ENCODE peak calls at places on chromosomes 3 and 15, in five cellular contexts. One of them, this sample, is unnamed. For H3K36me3 and H3K4me1, the result is how much of the 10 kb centered on the place peaks cover.

GRCh38 chr15:89167267-89168176 is 53.9 kb downstream of the RLBP1 start:
- DNase-seq in CD8-positive, alpha-beta memory T cell: no peak
- DNase-seq in CD8-positive, alpha-beta T cell: no peak
- DNase-seq in kidney: no peak
- DNase-seq in HepG2: peak
- DNase-seq in this sample: no peak

GRCh38 chr3:133574260-133574881 is 885 bp downstream of the CDV3 start:
- DNase-seq in CD8-positive, alpha-beta memory T cell: peak
- DNase-seq in CD8-positive, alpha-beta T cell: peak
- DNase-seq in kidney: peak
- DNase-seq in HepG2: peak
- DNase-seq in this sample: peak

GRCh38 chr3:190197346-190197763 is 76.7 kb upstream of the P3H2 start:
- DNase-seq in CD8-positive, alpha-beta memory T cell: no peak
- DNase-seq in CD8-positive, alpha-beta T cell: no peak
- DNase-seq in kidney: no peak
- DNase-seq in HepG2: no peak
- DNase-seq in this sample: no peak

GRCh38 chr3:31695280-31696008 is 162.7 kb downstream of the STT3B start:
- DNase-seq in CD8-positive, alpha-beta memory T cell: no peak
- DNase-seq in CD8-positive, alpha-beta T cell: no peak
- DNase-seq in kidney: no peak
- DNase-seq in HepG2: no peak
- DNase-seq in this sample: no peak

GRCh38 chr15:79914728-79915127 is 17.9 kb upstream of the MTHFS start:
- DNase-seq in CD8-positive, alpha-beta memory T cell: no peak
- DNase-seq in CD8-positive, alpha-beta T cell: no peak
- DNase-seq in kidney: no peak
- DNase-seq in HepG2: no peak
- DNase-seq in this sample: no peak

GRCh38 chr3:186614597-186615483 is 2.0 kb downstream of the AHSG start:
- DNase-seq in CD8-positive, alpha-beta memory T cell: peak
- DNase-seq in CD8-positive, alpha-beta T cell: peak
- DNase-seq in kidney: no peak
- DNase-seq in HepG2: peak
- DNase-seq in this sample: peak

GRCh38 chr3:141644931-141645330 is 93.2 kb upstream of the RNF7 start:
- DNase-seq in CD8-positive, alpha-beta memory T cell: peak
- DNase-seq in CD8-positive, alpha-beta T cell: peak
- DNase-seq in kidney: peak
- DNase-seq in HepG2: peak
- DNase-seq in this sample: peak

GRCh38 chr15:55823699-55824098 is 80.7 kb upstream of the PRTG start:
- DNase-seq in CD8-positive, alpha-beta memory T cell: no peak
- DNase-seq in CD8-positive, alpha-beta T cell: no peak
- DNase-seq in kidney: no peak
- DNase-seq in HepG2: no peak
- DNase-seq in this sample: no peak

GRCh38 chr3:145798691-145799550 is 362.1 kb downstream of the PLOD2 start:
- DNase-seq in CD8-positive, alpha-beta memory T cell: no peak
- DNase-seq in CD8-positive, alpha-beta T cell: no peak
- DNase-seq in kidney: no peak
- DNase-seq in HepG2: no peak
- DNase-seq in this sample: no peak

GRCh38 chr3:84959470-84960380 is 936 bp downstream of the CADM2 start:
- DNase-seq in CD8-positive, alpha-beta memory T cell: no peak
- DNase-seq in CD8-positive, alpha-beta T cell: no peak
- DNase-seq in kidney: no peak
- DNase-seq in HepG2: no peak
- DNase-seq in this sample: no peak

DNA sequence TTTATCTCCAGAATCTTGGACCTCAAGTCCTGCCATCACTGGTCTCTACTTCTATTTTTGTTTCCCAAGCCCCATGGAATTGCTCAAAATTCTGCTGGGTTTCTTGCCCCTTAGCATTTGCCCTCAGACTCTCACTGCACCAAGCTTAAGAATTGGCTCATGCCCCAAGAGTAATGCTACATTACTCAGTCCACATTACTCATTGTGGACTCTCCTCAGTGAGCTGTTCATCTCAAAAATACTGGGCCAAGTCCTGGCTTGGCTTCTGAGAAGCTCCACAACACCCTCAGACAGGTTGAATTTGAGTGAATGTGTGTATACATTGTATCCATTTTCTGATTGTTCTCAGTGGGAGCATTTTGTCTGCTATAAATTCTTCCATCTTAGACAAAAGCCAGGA is 364.4 kb upstream of the ARHGEF26 start:
- DNase-seq in CD8-positive, alpha-beta memory T cell: no peak
- DNase-seq in CD8-positive, alpha-beta T cell: no peak
- DNase-seq in kidney: no peak
- DNase-seq in HepG2: no peak
- DNase-seq in this sample: no peak
- H3K36me3 ChIP-seq in CD8-positive, alpha-beta memory T cell: under half
- H3K36me3 ChIP-seq in CD8-positive, alpha-beta T cell: under half
- H3K36me3 ChIP-seq in kidney: under half
- H3K36me3 ChIP-seq in HepG2: under half
- H3K36me3 ChIP-seq in this sample: under half

GRCh38 chr15:92903956-92904831 is 4.1 kb downstream of the CHD2 start:
- DNase-seq in CD8-positive, alpha-beta memory T cell: peak
- DNase-seq in CD8-positive, alpha-beta T cell: peak
- DNase-seq in kidney: peak
- DNase-seq in HepG2: peak
- DNase-seq in this sample: peak
- H3K4me1 ChIP-seq in CD8-positive, alpha-beta memory T cell: half or more
- H3K4me1 ChIP-seq in CD8-positive, alpha-beta T cell: half or more
- H3K4me1 ChIP-seq in kidney: under half
- H3K4me1 ChIP-seq in HepG2: under half
- H3K4me1 ChIP-seq in this sample: under half

DNA sequence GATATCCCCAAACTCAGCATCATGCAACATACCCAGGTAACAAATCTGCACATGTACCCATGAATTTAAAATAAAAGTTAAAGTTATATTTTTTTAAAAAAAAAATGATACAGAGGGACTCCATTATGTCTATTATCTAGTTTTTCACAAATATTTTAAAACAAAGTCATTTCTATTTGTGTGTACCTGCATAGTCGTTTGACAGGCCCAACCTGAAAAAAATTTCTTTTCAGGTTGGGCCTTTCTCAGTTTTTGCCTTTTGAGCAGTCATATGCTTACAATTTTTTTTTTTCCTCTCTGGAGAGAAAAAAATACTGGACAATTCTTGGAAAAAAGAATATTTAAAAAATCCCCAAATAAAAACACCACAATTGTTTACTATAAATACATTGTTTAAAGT is 459.5 kb downstream of the FOXP1 start:
- DNase-seq in CD8-positive, alpha-beta memory T cell: no peak
- DNase-seq in CD8-positive, alpha-beta T cell: no peak
- DNase-seq in kidney: no peak
- DNase-seq in HepG2: no peak
- DNase-seq in this sample: no peak
- H3K27ac ChIP-seq in CD8-positive, alpha-beta memory T cell: no peak
- H3K27ac ChIP-seq in CD8-positive, alpha-beta T cell: no peak
- H3K27ac ChIP-seq in kidney: no peak
- H3K27ac ChIP-seq in HepG2: no peak
- H3K27ac ChIP-seq in this sample: no peak

DNA sequence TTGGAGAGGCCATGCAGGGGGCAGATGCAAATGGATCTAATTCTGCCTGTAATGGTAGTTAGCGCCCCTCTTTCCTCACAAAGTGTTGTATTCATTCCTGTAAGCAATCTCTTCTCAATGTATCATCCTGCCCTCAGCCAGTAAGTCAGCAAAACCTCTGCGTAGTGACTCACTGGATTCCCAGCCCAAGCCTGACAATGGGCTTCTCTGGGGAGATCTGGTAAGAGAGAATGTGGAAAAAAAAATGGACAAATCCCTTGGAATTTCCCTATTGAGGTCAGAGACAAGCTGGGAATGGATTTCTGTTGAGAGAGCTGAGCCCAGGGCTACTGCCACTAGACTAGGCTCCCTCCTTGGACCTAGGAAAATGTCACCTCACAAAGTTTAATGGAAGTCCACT is 25.4 kb downstream of the ADPGK start:
- DNase-seq in CD8-positive, alpha-beta memory T cell: no peak
- DNase-seq in CD8-positive, alpha-beta T cell: no peak
- DNase-seq in kidney: no peak
- DNase-seq in HepG2: no peak
- DNase-seq in this sample: no peak
- H3K36me3 ChIP-seq in CD8-positive, alpha-beta memory T cell: under half
- H3K36me3 ChIP-seq in CD8-positive, alpha-beta T cell: under half
- H3K36me3 ChIP-seq in kidney: under half
- H3K36me3 ChIP-seq in HepG2: under half
- H3K36me3 ChIP-seq in this sample: under half

DNA sequence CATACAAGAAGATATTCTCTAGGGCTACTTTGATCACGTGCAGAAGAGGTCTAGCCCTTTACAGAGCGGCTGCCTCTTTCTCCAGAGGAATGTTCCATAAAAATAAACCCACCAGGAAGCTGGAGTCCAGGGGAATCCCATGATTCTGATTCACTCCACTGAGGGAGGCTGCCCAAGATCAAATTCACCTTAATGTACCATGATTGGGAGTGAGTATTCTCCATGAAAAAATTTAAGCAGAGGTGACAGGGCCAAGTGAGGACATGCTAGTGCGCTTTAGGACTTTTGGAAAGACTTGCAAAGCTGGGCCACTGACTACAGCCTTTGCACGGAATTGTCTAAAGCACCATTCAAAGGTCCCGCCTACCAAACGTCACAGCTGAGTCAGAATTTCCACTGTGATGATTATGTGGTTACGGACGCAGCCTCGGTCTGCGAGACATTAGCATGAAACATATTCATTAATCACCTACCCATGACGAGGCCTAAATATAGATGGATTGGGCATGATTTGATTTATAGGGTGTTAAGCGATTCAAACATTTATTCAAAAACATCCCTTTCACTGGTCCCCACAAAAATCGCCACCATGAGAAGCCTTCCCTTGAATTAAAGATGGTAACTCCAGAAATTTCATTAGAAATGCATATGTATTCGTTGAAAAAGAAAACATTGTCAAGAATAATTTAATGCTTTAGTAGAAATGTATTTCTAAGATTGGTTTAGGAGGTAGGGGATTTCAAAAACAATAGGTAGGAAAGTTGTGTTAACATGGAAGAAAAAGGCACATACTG is 152.6 kb downstream of the GREM1 start:
- DNase-seq in CD8-positive, alpha-beta memory T cell: no peak
- DNase-seq in CD8-positive, alpha-beta T cell: no peak
- DNase-seq in kidney: no peak
- DNase-seq in HepG2: no peak
- DNase-seq in this sample: no peak
- H3K4me1 ChIP-seq in CD8-positive, alpha-beta memory T cell: under half
- H3K4me1 ChIP-seq in CD8-positive, alpha-beta T cell: under half
- H3K4me1 ChIP-seq in kidney: under half
- H3K4me1 ChIP-seq in HepG2: under half
- H3K4me1 ChIP-seq in this sample: under half

DNA sequence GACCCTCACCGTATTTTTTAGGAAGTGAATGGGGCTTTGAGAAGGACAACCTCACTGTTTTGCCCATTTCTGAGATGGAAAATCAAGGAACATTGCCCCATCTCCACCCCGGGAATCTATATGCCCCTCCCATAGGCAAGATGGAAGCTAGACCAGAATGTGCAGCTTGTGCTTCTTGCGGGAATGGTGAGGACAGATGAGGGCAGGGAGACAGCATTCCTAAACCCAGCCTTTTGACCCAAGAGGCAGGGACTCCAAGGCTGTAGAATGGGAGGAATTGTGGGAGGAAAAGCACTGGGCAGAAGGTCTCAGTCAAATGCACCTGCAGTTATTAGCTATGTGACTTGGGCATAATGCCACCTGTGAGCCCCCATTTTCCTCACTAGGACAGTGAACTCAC is 66.9 kb downstream of the SMAD3 start:
- DNase-seq in CD8-positive, alpha-beta memory T cell: no peak
- DNase-seq in CD8-positive, alpha-beta T cell: no peak
- DNase-seq in kidney: no peak
- DNase-seq in HepG2: no peak
- DNase-seq in this sample: no peak
- H3K27ac ChIP-seq in CD8-positive, alpha-beta memory T cell: no peak
- H3K27ac ChIP-seq in CD8-positive, alpha-beta T cell: no peak
- H3K27ac ChIP-seq in kidney: no peak
- H3K27ac ChIP-seq in HepG2: no peak
- H3K27ac ChIP-seq in this sample: peak

DNA sequence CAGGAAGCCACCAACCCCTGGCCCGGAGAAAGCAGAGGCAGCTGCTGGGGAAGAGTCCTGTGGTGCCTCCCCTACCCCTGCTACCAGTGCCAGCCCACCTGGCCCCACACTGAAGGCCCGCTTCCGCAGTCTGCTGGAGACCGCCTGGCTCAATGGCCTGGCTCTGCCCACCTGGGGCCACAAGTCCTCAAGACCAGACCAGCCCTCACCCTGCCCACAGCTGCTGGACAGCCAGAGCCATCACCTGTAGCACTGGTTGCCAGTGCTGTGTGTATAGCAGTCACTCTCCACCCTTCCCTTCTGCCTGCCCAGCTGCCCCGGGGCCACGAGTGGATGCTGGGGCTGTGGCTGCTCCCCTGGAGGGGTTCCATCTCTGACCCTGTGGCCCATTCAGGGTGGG is 9.2 kb downstream of the C15orf39 start:
- DNase-seq in CD8-positive, alpha-beta memory T cell: no peak
- DNase-seq in CD8-positive, alpha-beta T cell: no peak
- DNase-seq in kidney: no peak
- DNase-seq in HepG2: no peak
- DNase-seq in this sample: no peak
- H3K36me3 ChIP-seq in CD8-positive, alpha-beta memory T cell: under half
- H3K36me3 ChIP-seq in CD8-positive, alpha-beta T cell: under half
- H3K36me3 ChIP-seq in kidney: under half
- H3K36me3 ChIP-seq in HepG2: half or more
- H3K36me3 ChIP-seq in this sample: half or more

GRCh38 chr3:152379415-152380042 is 110.8 kb downstream of the MBNL1 start:
- DNase-seq in CD8-positive, alpha-beta memory T cell: no peak
- DNase-seq in CD8-positive, alpha-beta T cell: no peak
- DNase-seq in kidney: no peak
- DNase-seq in HepG2: no peak
- DNase-seq in this sample: no peak
- H3K4me1 ChIP-seq in CD8-positive, alpha-beta memory T cell: half or more
- H3K4me1 ChIP-seq in CD8-positive, alpha-beta T cell: half or more
- H3K4me1 ChIP-seq in kidney: under half
- H3K4me1 ChIP-seq in HepG2: under half
- H3K4me1 ChIP-seq in this sample: under half

GRCh38 chr3:42097166-42097946 is 6.2 kb downstream of the TRAK1 start:
- DNase-seq in CD8-positive, alpha-beta memory T cell: no peak
- DNase-seq in CD8-positive, alpha-beta T cell: no peak
- DNase-seq in kidney: no peak
- DNase-seq in HepG2: no peak
- DNase-seq in this sample: no peak

GRCh38 chr3:42094128-42094527 is 3.0 kb downstream of the TRAK1 start:
- DNase-seq in CD8-positive, alpha-beta memory T cell: no peak
- DNase-seq in CD8-positive, alpha-beta T cell: no peak
- DNase-seq in kidney: no peak
- DNase-seq in HepG2: no peak
- DNase-seq in this sample: no peak

GRCh38 chr3:42098171-42098570 is 7.0 kb downstream of the TRAK1 start:
- DNase-seq in CD8-positive, alpha-beta memory T cell: no peak
- DNase-seq in CD8-positive, alpha-beta T cell: no peak
- DNase-seq in kidney: no peak
- DNase-seq in HepG2: no peak
- DNase-seq in this sample: no peak

GRCh38 chr3:42094992-42095391 is 3.8 kb downstream of the TRAK1 start:
- DNase-seq in CD8-positive, alpha-beta memory T cell: no peak
- DNase-seq in CD8-positive, alpha-beta T cell: no peak
- DNase-seq in kidney: no peak
- DNase-seq in HepG2: no peak
- DNase-seq in this sample: no peak

GRCh38 chr3:42095540-42095939 is 4.4 kb downstream of the TRAK1 start:
- DNase-seq in CD8-positive, alpha-beta memory T cell: no peak
- DNase-seq in CD8-positive, alpha-beta T cell: no peak
- DNase-seq in kidney: no peak
- DNase-seq in HepG2: no peak
- DNase-seq in this sample: no peak
- H3K27ac ChIP-seq in CD8-positive, alpha-beta memory T cell: no peak
- H3K27ac ChIP-seq in CD8-positive, alpha-beta T cell: no peak
- H3K27ac ChIP-seq in kidney: no peak
- H3K27ac ChIP-seq in HepG2: no peak
- H3K27ac ChIP-seq in this sample: no peak

GRCh38 chr15:72198410-72199270 is 1.1 kb upstream of the GRAMD2A start:
- DNase-seq in CD8-positive, alpha-beta memory T cell: no peak
- DNase-seq in CD8-positive, alpha-beta T cell: no peak
- DNase-seq in kidney: no peak
- DNase-seq in HepG2: no peak
- DNase-seq in this sample: no peak
- H3K36me3 ChIP-seq in CD8-positive, alpha-beta memory T cell: under half
- H3K36me3 ChIP-seq in CD8-positive, alpha-beta T cell: under half
- H3K36me3 ChIP-seq in kidney: under half
- H3K36me3 ChIP-seq in HepG2: under half
- H3K36me3 ChIP-seq in this sample: half or more

This sample was measured in effector memory CD4-positive, alpha-beta T cell.